ENCODE peak calls at places on chromosome 12, in nine cellular contexts. X is activated CD4-positive, alpha-beta T cell treated with anti-CD3 and anti-CD28 coated beads, Interleukin-2, amount 50 U/mL, for 4 hours; H is anterior cingulate cortex; S is brain microvascular endothelial cell; A is HT-29; O is Kasumi-1; P is iris pigment epithelial cell; D is mucosa of gallbladder; U is posterior cingulate gyrus. G is an unnamed sample.

GRCh38 chr12:55762646-55763045 is 19.7 kb downstream of the GDF11 start:
- DNase-seq in P (no peak), S (no peak), U (no peak), H (no peak), A (no peak), X (no peak), O (no peak), D (no peak), G (no peak)

GRCh38 chr12:116941188-116941587 is 30.4 kb downstream of the FBXW8 start:
- DNase-seq in O (no peak), S (no peak), D (no peak), X (no peak), H (no peak), U (no peak), P (no peak), A (no peak), G (no peak)

GRCh38 chr12:130031571-130032189 is 127.9 kb upstream of the TMEM132D start:
- DNase-seq in X (peak), U (peak), A (peak), S (peak), D (peak), P (peak), H (no peak), O (peak), G (no peak)

GRCh38 chr12:107832441-107832840 is 57.9 kb downstream of the ASCL4 start:
- DNase-seq in A (no peak), D (no peak), O (no peak), S (no peak), H (no peak), U (no peak), X (no peak), P (no peak), G (no peak)

GRCh38 chr12:22662356-22662755 is 37.4 kb downstream of the ETNK1 start:
- DNase-seq in S (no peak), X (no peak), U (no peak), A (no peak), H (no peak), O (no peak), P (no peak), D (no peak), G (no peak)

GRCh38 chr12:45654002-45654401 is 75.5 kb upstream of the ARID2 start:
- DNase-seq in P (no peak), X (no peak), D (no peak), U (no peak), A (no peak), H (no peak), S (no peak), O (no peak), G (no peak)

GRCh38 chr12:81365284-81365683 is 287.4 kb downstream of the ACSS3 start:
- DNase-seq in S (no peak), O (no peak), A (no peak), P (no peak), D (no peak), X (no peak), H (peak), U (peak), G (no peak)

GRCh38 chr12:69348162-69348938 is at the start of gene LYZ:
- DNase-seq in H (no peak), D (peak), X (no peak), P (no peak), U (no peak), O (peak), S (no peak), A (peak), G (no peak)

GRCh38 chr12:53046655-53047220 is 3.1 kb upstream of the TNS2 start:
- DNase-seq in U (peak), O (peak), D (peak), X (peak), P (peak), H (peak), A (peak), S (peak), G (peak)

GRCh38 chr12:56631790-56632700 is 1.9 kb upstream of the BAZ2A start:
- DNase-seq in O (peak), U (peak), X (peak), A (peak), S (peak), D (peak), P (peak), H (no peak), G (peak)

GRCh38 chr12:43806737-43807072 is 588 bp upstream of the TWF1 start:
- DNase-seq in H (no peak), X (no peak), D (no peak), A (no peak), S (no peak), P (no peak), O (no peak), U (no peak), G (no peak)

GRCh38 chr12:98635657-98636323 is 8.8 kb downstream of the IKBIP start:
- DNase-seq in A (no peak), S (no peak), D (no peak), O (no peak), P (peak), U (no peak), X (no peak), H (no peak), G (peak)

GRCh38 chr12:58915634-58916033 is 4.7 kb downstream of the LRIG3 start:
- DNase-seq in D (peak), U (peak), X (no peak), A (no peak), S (peak), O (no peak), P (peak), H (peak), G (peak)

GRCh38 chr12:120076651-120077050 is 39.9 kb downstream of the RAB35 start:
- DNase-seq in H (no peak), S (no peak), O (no peak), X (no peak), A (no peak), D (no peak), U (no peak), P (no peak), G (no peak)

GRCh38 chr12:109302358-109302757 is 6.7 kb downstream of the FOXN4 start:
- DNase-seq in S (no peak), H (no peak), O (peak), P (no peak), D (no peak), U (no peak), A (peak), X (no peak), G (peak)

GRCh38 chr12:111783046-111783445 is 16.3 kb downstream of the ALDH2 start:
- DNase-seq in D (no peak), U (no peak), O (no peak), H (no peak), S (no peak), P (no peak), X (no peak), A (no peak), G (no peak)

GRCh38 chr12:115466076-115466475 is 782.1 kb upstream of the TBX3 start:
- DNase-seq in P (no peak), O (no peak), H (no peak), D (no peak), S (no peak), X (no peak), A (no peak), U (no peak), G (no peak)

GRCh38 chr12:105025890-105026289 is 39.8 kb downstream of the NOPCHAP1 start:
- DNase-seq in X (no peak), A (no peak), P (peak), S (peak), U (no peak), D (peak), H (peak), O (no peak), G (no peak)

GRCh38 chr12:63228853-63229252 is 77.9 kb upstream of the AVPR1A start:
- DNase-seq in O (no peak), H (no peak), D (no peak), X (no peak), S (no peak), A (no peak), P (no peak), U (no peak), G (no peak)